ENCODE peak calls at places on chromosomes 12 and 14, in four cellular contexts. One of them, this sample, is unnamed.

GRCh38 chr14:64298773-64299172 is 4.6 kb upstream of the ESR2 start:
- DNase-seq in trophoblast cell: no peak
- DNase-seq in neuronal stem cell: no peak
- DNase-seq in H9: no peak
- DNase-seq in this sample: no peak

GRCh38 chr12:58529897-58530296 is 390.4 kb downstream of the LRIG3 start:
- DNase-seq in trophoblast cell: no peak
- DNase-seq in neuronal stem cell: no peak
- DNase-seq in H9: no peak
- DNase-seq in this sample: peak

GRCh38 chr12:32010631-32011030 is 51.4 kb downstream of the RESF1 start:
- DNase-seq in H9: no peak
- DNase-seq in trophoblast cell: no peak
- DNase-seq in neuronal stem cell: no peak
- DNase-seq in this sample: no peak

GRCh38 chr14:58109761-58110160 is 42.3 kb downstream of the ARMH4 start:
- DNase-seq in H9: no peak
- DNase-seq in neuronal stem cell: no peak
- DNase-seq in trophoblast cell: no peak
- DNase-seq in this sample: no peak

GRCh38 chr12:77841467-77842054 is 10.9 kb downstream of the NAV3 start:
- DNase-seq in H9: no peak
- DNase-seq in trophoblast cell: no peak
- DNase-seq in neuronal stem cell: no peak
- DNase-seq in this sample: no peak

GRCh38 chr12:124497658-124498057 is 69.8 kb downstream of the NCOR2 start:
- DNase-seq in trophoblast cell: no peak
- DNase-seq in H9: no peak
- DNase-seq in neuronal stem cell: no peak
- DNase-seq in this sample: peak

GRCh38 chr12:52533686-52534470 is 13.7 kb upstream of the KRT5 start:
- DNase-seq in neuronal stem cell: no peak
- DNase-seq in trophoblast cell: no peak
- DNase-seq in H9: no peak
- DNase-seq in this sample: no peak

GRCh38 chr14:96727490-96727889 is 69.7 kb upstream of the VRK1 start:
- DNase-seq in H9: no peak
- DNase-seq in trophoblast cell: peak
- DNase-seq in neuronal stem cell: no peak
- DNase-seq in this sample: no peak

GRCh38 chr14:60760648-60761364 is 26.2 kb downstream of the MNAT1 start:
- DNase-seq in H9: peak
- DNase-seq in trophoblast cell: no peak
- DNase-seq in neuronal stem cell: no peak
- DNase-seq in this sample: no peak

GRCh38 chr12:13534645-13535398 is 338.3 kb downstream of the EMP1 start:
- DNase-seq in trophoblast cell: peak
- DNase-seq in neuronal stem cell: peak
- DNase-seq in H9: peak
- DNase-seq in this sample: peak

GRCh38 chr14:51846631-51847488 is 13.6 kb upstream of the GNG2 start:
- DNase-seq in neuronal stem cell: peak
- DNase-seq in trophoblast cell: peak
- DNase-seq in H9: peak
- DNase-seq in this sample: peak

GRCh38 chr12:120846721-120847120 is 57.4 kb downstream of the SPPL3 start:
- DNase-seq in H9: no peak
- DNase-seq in trophoblast cell: no peak
- DNase-seq in neuronal stem cell: no peak
- DNase-seq in this sample: peak

GRCh38 chr14:54610051-54610977 is 43.4 kb downstream of the SAMD4A start:
- DNase-seq in trophoblast cell: no peak
- DNase-seq in neuronal stem cell: no peak
- DNase-seq in H9: no peak
- DNase-seq in this sample: peak

GRCh38 chr12:9041321-9041720 is 52.0 kb downstream of the KLRG1 start:
- DNase-seq in trophoblast cell: no peak
- DNase-seq in neuronal stem cell: no peak
- DNase-seq in H9: no peak
- DNase-seq in this sample: peak

GRCh38 chr14:59464651-59465569 is at the start of gene GPR135:
- DNase-seq in trophoblast cell: peak
- DNase-seq in neuronal stem cell: peak
- DNase-seq in H9: peak
- DNase-seq in this sample: peak

GRCh38 chr12:69885656-69886055 is 60.6 kb downstream of the MYRFL start:
- DNase-seq in H9: no peak
- DNase-seq in neuronal stem cell: no peak
- DNase-seq in trophoblast cell: no peak
- DNase-seq in this sample: no peak

GRCh38 chr14:77284066-77284855 is 13.3 kb upstream of the NGB start:
- DNase-seq in neuronal stem cell: no peak
- DNase-seq in H9: no peak
- DNase-seq in trophoblast cell: no peak
- DNase-seq in this sample: no peak

GRCh38 chr14:31902915-31903646 is 174.0 kb upstream of the ARHGAP5 start:
- DNase-seq in H9: no peak
- DNase-seq in trophoblast cell: no peak
- DNase-seq in neuronal stem cell: no peak
- DNase-seq in this sample: no peak

GRCh38 chr12:42568952-42569916 is 20.3 kb downstream of the PRICKLE1 start:
- DNase-seq in trophoblast cell: peak
- DNase-seq in H9: no peak
- DNase-seq in neuronal stem cell: peak
- DNase-seq in this sample: peak

GRCh38 chr14:29548948-29549370 is 378.7 kb downstream of the PRKD1 start:
- DNase-seq in trophoblast cell: peak
- DNase-seq in H9: no peak
- DNase-seq in neuronal stem cell: peak
- DNase-seq in this sample: peak

GRCh38 chr12:75116611-75117010 is 93.0 kb downstream of the KCNC2 start:
- DNase-seq in neuronal stem cell: no peak
- DNase-seq in trophoblast cell: no peak
- DNase-seq in H9: no peak
- DNase-seq in this sample: no peak

GRCh38 chr14:90658541-90658967 is 157.7 kb downstream of the TTC7B start:
- DNase-seq in neuronal stem cell: no peak
- DNase-seq in trophoblast cell: peak
- DNase-seq in H9: no peak
- DNase-seq in this sample: peak

GRCh38 chr14:52060080-52060479 is 8.8 kb downstream of the NID2 start:
- DNase-seq in H9: no peak
- DNase-seq in trophoblast cell: no peak
- DNase-seq in neuronal stem cell: no peak
- DNase-seq in this sample: no peak

GRCh38 chr12:70005864-70006618 is 181.0 kb downstream of the MYRFL start:
- DNase-seq in neuronal stem cell: no peak
- DNase-seq in H9: no peak
- DNase-seq in trophoblast cell: no peak
- DNase-seq in this sample: no peak

GRCh38 chr12:388547-389137 is 478 bp downstream of the KDM5A start:
- DNase-seq in trophoblast cell: no peak
- DNase-seq in neuronal stem cell: no peak
- DNase-seq in H9: no peak
- DNase-seq in this sample: peak

GRCh38 chr12:27826076-27826475 is 46.0 kb upstream of the MANSC4 start:
- DNase-seq in H9: no peak
- DNase-seq in trophoblast cell: no peak
- DNase-seq in neuronal stem cell: no peak
- DNase-seq in this sample: peak

GRCh38 chr12:88753074-88753473 is 172.8 kb upstream of the KITLG start:
- DNase-seq in trophoblast cell: no peak
- DNase-seq in H9: no peak
- DNase-seq in neuronal stem cell: no peak
- DNase-seq in this sample: peak

GRCh38 chr14:73645248-73645610 is 443 bp downstream of the DNAL1 start:
- DNase-seq in neuronal stem cell: no peak
- DNase-seq in trophoblast cell: no peak
- DNase-seq in H9: no peak
- DNase-seq in this sample: no peak

GRCh38 chr12:89889051-89889450 is 180.4 kb upstream of the ATP2B1 start:
- DNase-seq in neuronal stem cell: no peak
- DNase-seq in trophoblast cell: no peak
- DNase-seq in H9: no peak
- DNase-seq in this sample: peak

GRCh38 chr12:50315803-50316202 is 32.5 kb upstream of the LIMA1 start:
- DNase-seq in trophoblast cell: no peak
- DNase-seq in neuronal stem cell: no peak
- DNase-seq in H9: no peak
- DNase-seq in this sample: no peak

DNA sequence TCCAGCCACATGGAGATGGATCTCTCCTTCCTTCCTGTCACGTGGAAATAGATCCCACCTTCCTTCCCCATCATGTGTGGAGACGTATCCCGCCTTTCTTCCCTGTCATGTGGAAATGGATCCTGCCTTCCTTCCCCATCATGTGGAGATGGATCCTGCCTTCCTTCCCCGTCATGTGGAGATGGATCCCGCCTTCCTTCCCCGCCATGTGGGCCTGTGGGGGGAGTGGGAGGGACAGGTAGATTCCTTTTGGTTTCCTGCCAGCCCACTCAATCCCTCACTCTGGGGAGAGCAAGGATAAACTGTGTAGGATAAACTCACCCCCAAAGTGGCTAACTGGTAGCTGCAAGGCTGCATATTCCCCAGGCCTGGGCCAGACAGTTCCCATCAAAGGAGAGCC is 31.7 kb upstream of the TDRD9 start:
- DNase-seq in neuronal stem cell: no peak
- DNase-seq in trophoblast cell: no peak
- DNase-seq in H9: no peak
- DNase-seq in this sample: peak
- H3K18ac ChIP-seq in neuronal stem cell: no peak
- H3K18ac ChIP-seq in trophoblast cell: no peak
- H3K18ac ChIP-seq in H9: no peak
- H3K18ac ChIP-seq in this sample: no peak

GRCh38 chr12:94457331-94457730 is 2.3 kb downstream of the CEP83 start:
- DNase-seq in neuronal stem cell: no peak
- DNase-seq in H9: no peak
- DNase-seq in trophoblast cell: no peak
- DNase-seq in this sample: no peak

GRCh38 chr12:94459773-94460593 is at the start of gene CEP83:
- DNase-seq in trophoblast cell: peak
- DNase-seq in H9: peak
- DNase-seq in neuronal stem cell: peak
- DNase-seq in this sample: peak

GRCh38 chr12:94460594-94460959 is 910 bp upstream of the CEP83 start:
- DNase-seq in trophoblast cell: no peak
- DNase-seq in neuronal stem cell: no peak
- DNase-seq in H9: no peak
- DNase-seq in this sample: no peak

DNA sequence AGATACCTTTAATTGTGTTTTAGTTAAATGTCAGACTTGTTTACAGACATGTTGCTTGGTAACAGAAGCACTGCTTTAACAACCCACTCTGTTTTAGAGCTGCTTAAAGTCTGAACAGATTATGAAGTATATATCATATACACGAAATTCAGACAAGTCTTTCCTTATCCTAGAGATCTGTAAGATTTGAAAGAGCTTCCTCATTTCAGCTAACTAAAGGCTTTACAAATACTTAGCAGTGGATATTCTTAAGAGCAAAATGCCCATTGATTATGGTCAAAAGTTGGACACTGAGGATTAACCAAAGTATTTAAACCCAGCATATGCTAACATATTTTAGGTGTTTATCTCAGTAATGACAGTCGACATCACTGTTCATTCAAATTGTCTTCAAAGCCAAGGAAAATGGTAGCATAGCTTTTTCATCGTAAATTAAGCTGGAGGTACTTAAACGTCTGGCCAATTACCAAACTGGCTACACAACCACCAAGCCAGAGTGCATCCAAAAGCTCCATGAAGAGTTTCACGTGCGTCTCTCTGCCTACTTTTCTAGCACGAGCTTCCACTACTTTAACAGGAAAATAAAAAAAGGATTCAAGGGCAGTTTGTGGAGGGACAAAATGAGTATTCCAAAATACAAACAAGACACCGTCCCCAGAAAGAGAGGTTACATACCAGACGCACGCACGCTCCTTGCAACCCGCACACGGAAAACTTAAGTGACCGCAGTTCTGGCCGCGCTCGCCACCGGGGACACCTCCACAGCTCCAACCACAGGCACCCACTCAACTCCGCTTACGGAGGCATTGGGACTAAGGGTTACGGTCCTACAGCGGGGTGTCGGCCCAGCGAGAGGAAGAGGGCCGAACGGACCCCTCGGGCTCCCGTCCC is 540 bp downstream of the CEP83 start:
- DNase-seq in neuronal stem cell: peak
- DNase-seq in H9: no peak
- DNase-seq in trophoblast cell: peak
- DNase-seq in this sample: peak
- H3K18ac ChIP-seq in neuronal stem cell: peak
- H3K18ac ChIP-seq in H9: peak
- H3K18ac ChIP-seq in trophoblast cell: peak
- H3K18ac ChIP-seq in this sample: peak

GRCh38 chr12:18751866-18752265 is 13.9 kb downstream of the CAPZA3 start:
- DNase-seq in H9: no peak
- DNase-seq in neuronal stem cell: peak
- DNase-seq in trophoblast cell: no peak
- DNase-seq in this sample: no peak

GRCh38 chr12:18752947-18753346 is 15.0 kb downstream of the CAPZA3 start:
- DNase-seq in trophoblast cell: no peak
- DNase-seq in neuronal stem cell: peak
- DNase-seq in H9: peak
- DNase-seq in this sample: no peak

GRCh38 chr12:18754118-18754707 is 16.3 kb downstream of the CAPZA3 start:
- DNase-seq in trophoblast cell: no peak
- DNase-seq in H9: no peak
- DNase-seq in neuronal stem cell: no peak
- DNase-seq in this sample: no peak

GRCh38 chr12:18752280-18752920 is 14.5 kb downstream of the CAPZA3 start:
- DNase-seq in H9: peak
- DNase-seq in trophoblast cell: no peak
- DNase-seq in neuronal stem cell: no peak
- DNase-seq in this sample: peak

GRCh38 chr12:18753481-18754117 is 15.7 kb downstream of the CAPZA3 start:
- DNase-seq in H9: peak
- DNase-seq in trophoblast cell: no peak
- DNase-seq in neuronal stem cell: peak
- DNase-seq in this sample: peak
- H3K18ac ChIP-seq in H9: peak
- H3K18ac ChIP-seq in trophoblast cell: no peak
- H3K18ac ChIP-seq in neuronal stem cell: peak
- H3K18ac ChIP-seq in this sample: peak

GRCh38 chr12:66423290-66423689 is 121.0 kb downstream of the HELB start:
- DNase-seq in neuronal stem cell: no peak
- DNase-seq in H9: no peak
- DNase-seq in trophoblast cell: no peak
- DNase-seq in this sample: no peak

GRCh38 chr12:66428261-66428660 is 126.0 kb downstream of the HELB start:
- DNase-seq in trophoblast cell: no peak
- DNase-seq in H9: no peak
- DNase-seq in neuronal stem cell: no peak
- DNase-seq in this sample: no peak

GRCh38 chr12:66426696-66427095 is 124.4 kb downstream of the HELB start:
- DNase-seq in neuronal stem cell: no peak
- DNase-seq in H9: no peak
- DNase-seq in trophoblast cell: no peak
- DNase-seq in this sample: no peak
- H3K18ac ChIP-seq in neuronal stem cell: no peak
- H3K18ac ChIP-seq in H9: no peak
- H3K18ac ChIP-seq in trophoblast cell: no peak
- H3K18ac ChIP-seq in this sample: no peak